ENCODE peak calls at places on chromosomes 2 and 18, in nine cellular contexts. V is fibroblast of the conjunctiva, Q is posterior cingulate gyrus, H is NCI-H1105, N is MV-4-11, W is HT1080, O is Right ventricle myocardium inferior, S is tibial artery, I is GM23248. E is an unnamed sample.
A peak's percentile ranks its signal among the peaks of the same experiment; 100 is the strongest.

GRCh38 chr18:57640749-57641148 is 19.1 kb upstream of the NARS1 start:
- DNase-seq in I (peak; percentile 33), V (no peak), H (no peak), Q (no peak), W (no peak), S (no peak), N (no peak), O (no peak), E (no peak)

GRCh38 chr2:160445673-160446072 is 47.9 kb downstream of the RBMS1 start:
- DNase-seq in O (no peak), N (no peak), I (no peak), Q (no peak), H (no peak), W (no peak), V (no peak), S (no peak), E (no peak)

GRCh38 chr18:73947180-73947989 is 200.2 kb downstream of the FBXO15 start:
- DNase-seq in V (no peak), W (no peak), I (no peak), Q (peak; percentile 85), N (no peak), S (no peak), O (no peak), H (no peak), E (no peak)

GRCh38 chr2:95312543-95313205 is 15.5 kb downstream of the KCNIP3 start:
- DNase-seq in S (no peak), I (no peak), N (no peak), Q (peak; percentile 98), V (no peak), W (no peak), H (no peak), O (peak; percentile 55), E (peak; percentile 92)

GRCh38 chr2:160299540-160299939 is 99.5 kb upstream of the ITGB6 start:
- DNase-seq in W (peak; percentile 88), V (no peak), S (no peak), I (peak; percentile 49), H (no peak), Q (no peak), N (no peak), O (no peak), E (no peak)

GRCh38 chr2:176002684-176003225 is 688 bp upstream of the LNPK start:
- DNase-seq in S (peak; percentile 21), N (no peak), V (no peak), O (no peak), I (peak; percentile 51), Q (no peak), W (no peak), H (no peak), E (no peak)

GRCh38 chr18:35581555-35582309 is at the start of gene GALNT1:
- DNase-seq in O (peak; percentile 79), S (peak; percentile 23), V (no peak), I (peak; percentile 57), H (peak; percentile 29), N (no peak), Q (peak; percentile 88), W (no peak), E (no peak)

GRCh38 chr18:48192542-48192941 is 216.6 kb downstream of the ZBTB7C start:
- DNase-seq in O (peak; percentile 17), N (no peak), H (no peak), S (no peak), Q (no peak), W (no peak), V (no peak), I (no peak), E (no peak)

GRCh38 chr2:144546933-144547332 is 27.0 kb upstream of the ZEB2 start:
- DNase-seq in V (no peak), N (no peak), Q (no peak), S (no peak), O (no peak), I (no peak), W (no peak), H (no peak), E (no peak)

GRCh38 chr2:196101325-196101981 is 32.8 kb upstream of the DNAH7 start:
- DNase-seq in S (no peak), Q (no peak), I (peak; percentile 61), V (no peak), O (no peak), N (peak; percentile 38), W (no peak), H (no peak), E (no peak)

GRCh38 chr2:239714116-239714515 is 311.0 kb downstream of the NDUFA10 start:
- DNase-seq in S (no peak), W (no peak), Q (peak; percentile 60), H (no peak), V (no peak), N (no peak), O (no peak), I (no peak), E (no peak)

GRCh38 chr2:56523815-56524214 is 340.0 kb downstream of the CCDC85A start:
- DNase-seq in I (no peak), H (no peak), N (no peak), V (no peak), Q (no peak), W (no peak), O (no peak), S (no peak), E (no peak)

GRCh38 chr2:160367887-160368286 is 125.7 kb downstream of the RBMS1 start:
- DNase-seq in S (no peak), N (peak; percentile 87), Q (no peak), V (peak; percentile 69), O (no peak), H (no peak), W (peak; percentile 98), I (peak; percentile 92), E (no peak)

GRCh38 chr2:25587361-25587760 is 86.0 kb downstream of the DTNB start:
- DNase-seq in H (no peak), N (no peak), O (no peak), I (peak; percentile 27), V (no peak), W (peak; percentile 66), Q (peak; percentile 90), S (no peak), E (no peak)

GRCh38 chr2:151021747-151022450 is 239.8 kb downstream of the RBM43 start:
- DNase-seq in N (no peak), V (no peak), W (no peak), H (no peak), I (no peak), Q (no peak), S (no peak), O (no peak), E (no peak)

GRCh38 chr2:237569896-237570295 is 3.5 kb downstream of the PRLH start:
- DNase-seq in V (no peak), H (no peak), Q (no peak), S (no peak), O (no peak), W (no peak), N (no peak), I (no peak), E (no peak)

GRCh38 chr18:27771571-27771970 is 405.4 kb downstream of the CDH2 start:
- DNase-seq in W (no peak), V (no peak), Q (no peak), S (no peak), O (no peak), H (no peak), I (no peak), N (no peak), E (no peak)

GRCh38 chr2:24576146-24576545 is 85.1 kb downstream of the NCOA1 start:
- DNase-seq in V (no peak), O (no peak), H (no peak), S (no peak), I (no peak), Q (no peak), N (no peak), W (no peak), E (no peak)

GRCh38 chr2:237927135-237927534 is 39.7 kb upstream of the UBE2F start:
- DNase-seq in I (peak; percentile 18), O (no peak), Q (peak; percentile 21), W (no peak), V (no peak), N (no peak), S (no peak), H (no peak), E (no peak)

GRCh38 chr2:71692621-71693277 is 239.4 kb downstream of the DYSF start:
- DNase-seq in I (no peak), V (no peak), Q (peak; percentile 53), N (no peak), H (no peak), O (no peak), W (no peak), S (no peak), E (no peak)

GRCh38 chr2:189143930-189144329 is 35.6 kb downstream of the COL5A2 start:
- DNase-seq in H (no peak), Q (no peak), W (no peak), N (no peak), S (no peak), I (peak; percentile 83), O (no peak), V (peak; percentile 83), E (no peak)

GRCh38 chr2:30662268-30663131 is 144.7 kb downstream of the CAPN13 start:
- DNase-seq in N (no peak), O (no peak), V (no peak), S (no peak), I (peak; percentile 53), H (no peak), Q (no peak), W (peak; percentile 79), E (no peak)

GRCh38 chr18:44309185-44309584 is 371.5 kb upstream of the SETBP1 start:
- DNase-seq in V (no peak), N (no peak), H (no peak), I (peak; percentile 69), S (no peak), Q (no peak), W (peak; percentile 2), O (no peak), E (no peak)

GRCh38 chr2:188517549-188518255 is 226.0 kb downstream of the GULP1 start:
- DNase-seq in V (no peak), O (no peak), Q (no peak), I (no peak), S (no peak), N (no peak), W (no peak), H (no peak), E (no peak)

GRCh38 chr2:120764434-120764833 is 28.8 kb downstream of the GLI2 start:
- DNase-seq in N (no peak), W (no peak), Q (no peak), S (peak; percentile 15), V (no peak), H (no peak), I (no peak), O (no peak), E (no peak)

E was measured in C1 segment of cervical spinal cord.